ENCODE peak calls at places on chromosomes 7 and 10, in nine cellular contexts. P is ELR, O is PC-3, N is globus pallidus, Q is bronchial epithelial cell, C is skeletal muscle cell, A is H54, L is colonic mucosa, B is psoas muscle. D is an unnamed sample.

GRCh38 chr10:86113983-86114382 is 252.6 kb downstream of the GRID1 start:
- DNase-seq in P (no peak), O (no peak), N (no peak), Q (no peak), C (no peak), A (no peak), L (no peak), B (no peak), D (no peak)

GRCh38 chr10:15784237-15784636 is 64.5 kb upstream of the ITGA8 start:
- DNase-seq in P (no peak), O (peak; percentile 35), N (no peak), Q (no peak), C (no peak), A (no peak), L (no peak), B (no peak), D (no peak)

GRCh38 chr7:129781128-129781855 is 169.8 kb downstream of the NRF1 start:
- DNase-seq in P (no peak), O (no peak), N (no peak), Q (no peak), C (no peak), A (no peak), L (no peak), B (no peak), D (no peak)

GRCh38 chr7:29189743-29190201 is 4.8 kb upstream of the CHN2 start:
- DNase-seq in P (peak; percentile 36), O (peak; percentile 62), N (peak; percentile 63), Q (peak; percentile 46), C (no peak), A (peak; percentile 63), L (peak; percentile 81), B (peak; percentile 67), D (no peak)

GRCh38 chr10:113007821-113008220 is 57.8 kb downstream of the TCF7L2 start:
- DNase-seq in P (no peak), O (no peak), N (no peak), Q (no peak), C (no peak), A (no peak), L (no peak), B (no peak), D (no peak)

GRCh38 chr7:150778014-150778737 is 22.0 kb downstream of the TMEM176B start:
- DNase-seq in P (no peak), O (peak; percentile 5), N (no peak), Q (no peak), C (no peak), A (no peak), L (no peak), B (no peak), D (no peak)

GRCh38 chr7:105830405-105831218 is 45.8 kb downstream of the ATXN7L1 start:
- DNase-seq in P (peak; percentile 96), O (peak; percentile 99), N (no peak), Q (peak; percentile 90), C (peak; percentile 86), A (peak; percentile 78), L (no peak), B (no peak), D (no peak)

GRCh38 chr10:21494221-21495001 is 31.1 kb downstream of the SKIDA1 start:
- DNase-seq in P (peak; percentile 50), O (no peak), N (no peak), Q (no peak), C (no peak), A (no peak), L (peak; percentile 20), B (peak; percentile 55), D (peak; percentile 48)

GRCh38 chr7:138934861-138935260 is 46.3 kb downstream of the KIAA1549 start:
- DNase-seq in P (peak; percentile 92), O (peak; percentile 86), N (no peak), Q (peak; percentile 62), C (peak; percentile 13), A (no peak), L (no peak), B (no peak), D (no peak)

GRCh38 chr10:79387974-79388850 is 40.9 kb downstream of the PPIF start:
- DNase-seq in P (no peak), O (no peak), N (no peak), Q (no peak), C (no peak), A (no peak), L (peak; percentile 16), B (no peak), D (no peak)

GRCh38 chr7:845091-845490 is 12.8 kb downstream of the SUN1 start:
- DNase-seq in P (no peak), O (no peak), N (no peak), Q (no peak), C (no peak), A (no peak), L (no peak), B (no peak), D (no peak)

GRCh38 chr10:60147576-60148265 is 241.4 kb upstream of the CCDC6 start:
- DNase-seq in P (no peak), O (no peak), N (no peak), Q (no peak), C (no peak), A (no peak), L (no peak), B (no peak), D (no peak)

GRCh38 chr7:409344-410281 is 110.0 kb downstream of the PDGFA start:
- DNase-seq in P (no peak), O (no peak), N (no peak), Q (no peak), C (no peak), A (no peak), L (no peak), B (peak; percentile 40), D (no peak)

GRCh38 chr7:34190299-34190698 is 285.0 kb downstream of the BMPER start:
- DNase-seq in P (no peak), O (no peak), N (peak; percentile 24), Q (no peak), C (no peak), A (no peak), L (no peak), B (peak; percentile 92), D (no peak)

GRCh38 chr7:151592868-151593486 is 73.3 kb upstream of the RHEB start:
- DNase-seq in P (peak; percentile 97), O (peak; percentile 94), N (no peak), Q (peak; percentile 95), C (peak; percentile 81), A (peak; percentile 77), L (no peak), B (no peak), D (no peak)

GRCh38 chr7:155793720-155794119 is 18.5 kb downstream of the SHH start:
- DNase-seq in P (no peak), O (no peak), N (no peak), Q (no peak), C (no peak), A (no peak), L (no peak), B (no peak), D (no peak)

GRCh38 chr10:46312953-46313352 is 26.2 kb downstream of the ANTXRL start:
- DNase-seq in P (no peak), O (no peak), N (no peak), Q (no peak), C (no peak), A (no peak), L (no peak), B (no peak), D (no peak)

GRCh38 chr7:27146491-27147210 is 923 bp downstream of the HOXA6 start:
- DNase-seq in P (no peak), O (no peak), N (no peak), Q (no peak), C (no peak), A (no peak), L (peak; percentile 31), B (peak; percentile 71), D (no peak)

GRCh38 chr10:109996225-109996624 is 11.6 kb upstream of the ADD3 start:
- DNase-seq in P (no peak), O (peak; percentile 22), N (no peak), Q (peak; percentile 24), C (no peak), A (no peak), L (no peak), B (no peak), D (peak; percentile 66)

GRCh38 chr7:898855-899681 is 22.7 kb downstream of the GET4 start:
- DNase-seq in P (no peak), O (no peak), N (no peak), Q (no peak), C (no peak), A (no peak), L (no peak), B (peak; percentile 58), D (no peak)

GRCh38 chr7:151800391-151800790 is 76.5 kb downstream of the PRKAG2 start:
- DNase-seq in P (no peak), O (no peak), N (no peak), Q (no peak), C (no peak), A (no peak), L (no peak), B (peak; percentile 28), D (no peak)

GRCh38 chr7:128165927-128166420 is 75.1 kb upstream of the LEP start:
- DNase-seq in P (no peak), O (no peak), N (no peak), Q (no peak), C (no peak), A (no peak), L (no peak), B (no peak), D (no peak)

GRCh38 chr10:110569736-110570135 is 2.2 kb downstream of the SMC3 start:
- DNase-seq in P (no peak), O (no peak), N (no peak), Q (no peak), C (no peak), A (no peak), L (no peak), B (no peak), D (no peak)

GRCh38 chr7:142711722-142712616 is 37.3 kb upstream of the PRSS1 start:
- DNase-seq in P (peak; percentile 61), O (peak; percentile 66), N (no peak), Q (peak; percentile 45), C (no peak), A (no peak), L (no peak), B (no peak), D (no peak)

GRCh38 chr7:83271212-83272099 is 108.8 kb upstream of the PCLO start:
- DNase-seq in P (peak; percentile 56), O (peak; percentile 52), N (peak; percentile 2), Q (peak; percentile 57), C (no peak), A (no peak), L (no peak), B (no peak), D (no peak)

GRCh38 chr10:112812571-112812970 is 137.5 kb upstream of the TCF7L2 start:
- DNase-seq in P (no peak), O (no peak), N (no peak), Q (no peak), C (no peak), A (no peak), L (no peak), B (no peak), D (no peak)

GRCh38 chr10:110840225-110840922 is 31.4 kb upstream of the PDCD4 start:
- DNase-seq in P (no peak), O (peak; percentile 4), N (no peak), Q (no peak), C (no peak), A (no peak), L (peak; percentile 96), B (no peak), D (no peak)

GRCh38 chr7:10973942-10974716 is 457 bp downstream of the PHF14 start:
- DNase-seq in P (peak; percentile 61), O (peak; percentile 28), N (peak; percentile 20), Q (peak; percentile 29), C (peak; percentile 10), A (peak; percentile 38), L (peak; percentile 48), B (peak; percentile 67), D (no peak)

GRCh38 chr7:124033093-124033806 is 383 bp upstream of the TMEM229A start:
- DNase-seq in P (no peak), O (no peak), N (peak; percentile 85), Q (no peak), C (no peak), A (no peak), L (no peak), B (peak; percentile 58), D (peak; percentile 17)

GRCh38 chr10:132606536-132607316 is 69.1 kb downstream of the INPP5A start:
- DNase-seq in P (no peak), O (no peak), N (peak; percentile 80), Q (no peak), C (no peak), A (no peak), L (peak; percentile 20), B (peak; percentile 83), D (no peak)

GRCh38 chr10:13882112-13882711 is 295.4 kb downstream of the PRPF18 start:
- DNase-seq in P (peak; percentile 100), O (peak; percentile 91), N (no peak), Q (peak; percentile 93), C (peak; percentile 94), A (peak; percentile 81), L (no peak), B (no peak), D (no peak)

D was measured in GM06990.